ENCODE peak calls at places on chromosomes 2 and 18, in eight cellular contexts. P is breast epithelium, G is IMR-90, F is dorsolateral prefrontal cortex, R is spleen, H is A549, Z is PC-3, O is tibial artery. V is an unnamed sample.

GRCh38 chr2:149871091-149871885 is 283.7 kb upstream of the MMADHC start:
- DNase-seq in R (no peak), F (no peak), O (no peak), G (no peak), H (no peak), Z (no peak), P (no peak), V (no peak)

GRCh38 chr2:100242891-100243670 is 79.2 kb downstream of the LONRF2 start:
- DNase-seq in Z (peak; percentile 77), H (peak; percentile 43), G (peak; percentile 70), R (peak; percentile 90), O (peak; percentile 52), F (peak; percentile 62), P (peak; percentile 72), V (peak; percentile 81)

GRCh38 chr2:151091583-151091982 is 170.1 kb downstream of the RBM43 start:
- DNase-seq in G (peak; percentile 19), F (no peak), Z (no peak), H (no peak), R (no peak), O (no peak), P (no peak), V (no peak)

GRCh38 chr2:146003337-146003736 is 1483.4 kb upstream of the ZEB2 start:
- DNase-seq in R (no peak), G (no peak), O (no peak), F (no peak), Z (no peak), H (no peak), P (no peak), V (no peak)

GRCh38 chr2:19356545-19357382 is 1.7 kb downstream of the OSR1 start:
- DNase-seq in R (no peak), H (no peak), Z (no peak), F (no peak), P (no peak), G (peak; percentile 17), O (no peak), V (no peak)

GRCh38 chr2:69118609-69119008 is 105.6 kb downstream of the ANTXR1 start:
- DNase-seq in H (no peak), F (no peak), P (no peak), G (peak; percentile 54), Z (no peak), O (no peak), R (no peak), V (no peak)

GRCh38 chr2:103152556-103152955 is 390.7 kb downstream of the TMEM182 start:
- DNase-seq in H (no peak), G (no peak), P (no peak), R (no peak), O (no peak), F (no peak), Z (no peak), V (no peak)

GRCh38 chr2:60535392-60536312 is 17.8 kb downstream of the BCL11A start:
- DNase-seq in H (no peak), F (no peak), P (no peak), R (no peak), G (no peak), Z (no peak), O (no peak), V (no peak)

GRCh38 chr2:104026726-104027125 is 827.2 kb upstream of the POU3F3 start:
- DNase-seq in Z (no peak), O (no peak), P (no peak), H (no peak), F (peak; percentile 46), G (no peak), R (no peak), V (no peak)

GRCh38 chr18:9804517-9805104 is 81.2 kb upstream of the TXNDC2 start:
- DNase-seq in H (no peak), Z (peak; percentile 34), F (no peak), P (no peak), O (no peak), G (no peak), R (no peak), V (no peak)

GRCh38 chr2:234950730-234951385 is 959 bp upstream of the SH3BP4 start:
- DNase-seq in H (no peak), G (peak; percentile 64), P (no peak), Z (no peak), O (no peak), F (no peak), R (peak; percentile 67), V (no peak)

GRCh38 chr2:48912110-48912509 is 156.6 kb upstream of the LHCGR start:
- DNase-seq in F (no peak), G (no peak), H (no peak), R (no peak), O (no peak), Z (no peak), P (no peak), V (no peak)

GRCh38 chr2:171703574-171704347 is 16.5 kb downstream of the DYNC1I2 start:
- DNase-seq in Z (peak; percentile 57), H (peak; percentile 11), G (peak; percentile 56), R (no peak), F (no peak), O (no peak), P (no peak), V (no peak)

GRCh38 chr2:36800381-36800780 is 103.9 kb downstream of the VIT start:
- DNase-seq in P (no peak), F (peak; percentile 65), G (no peak), H (no peak), O (no peak), R (no peak), Z (no peak), V (no peak)

GRCh38 chr2:26164231-26164630 is 8.7 kb upstream of the GAREM2 start:
- DNase-seq in H (no peak), F (no peak), P (no peak), G (no peak), Z (no peak), O (no peak), R (no peak), V (no peak)

GRCh38 chr2:37350034-37350433 is 5.6 kb downstream of the QPCT start:
- DNase-seq in R (no peak), F (no peak), Z (peak; percentile 26), G (no peak), H (no peak), O (no peak), P (no peak), V (no peak)

GRCh38 chr2:47437287-47437686 is 34.3 kb downstream of the MSH2 start:
- DNase-seq in Z (peak; percentile 42), F (no peak), G (peak; percentile 47), R (no peak), H (peak; percentile 40), O (no peak), P (no peak), V (no peak)

GRCh38 chr2:106867231-106867943 is 18.6 kb downstream of the ST6GAL2 start:
- DNase-seq in H (no peak), P (no peak), O (no peak), F (no peak), G (no peak), Z (no peak), R (no peak), V (no peak)

GRCh38 chr2:184596819-184597411 is 1.4 kb upstream of the ZNF804A start:
- DNase-seq in Z (peak; percentile 80), H (no peak), F (no peak), R (no peak), P (no peak), O (no peak), G (peak; percentile 81), V (no peak)

GRCh38 chr18:68822926-68823325 is 25.0 kb downstream of the CCDC102B start:
- DNase-seq in R (no peak), F (no peak), P (no peak), G (no peak), O (no peak), Z (no peak), H (no peak), V (no peak)

GRCh38 chr18:9133225-9133624 is 3.4 kb upstream of the ANKRD12 start:
- DNase-seq in G (no peak), H (no peak), O (no peak), P (no peak), Z (peak; percentile 41), F (no peak), R (no peak), V (no peak)

GRCh38 chr18:59697236-59697932 is at the start of gene CCBE1:
- DNase-seq in F (peak; percentile 54), G (peak; percentile 71), P (peak; percentile 62), R (no peak), O (no peak), Z (peak; percentile 84), H (peak; percentile 42), V (no peak)

GRCh38 chr2:138676654-138677053 is 103.5 kb downstream of the NXPH2 start:
- DNase-seq in R (no peak), F (no peak), P (no peak), O (no peak), G (no peak), H (no peak), Z (peak; percentile 59), V (no peak)

GRCh38 chr2:25711641-25712369 is 38.4 kb upstream of the DTNB start:
- DNase-seq in F (no peak), Z (no peak), P (no peak), R (peak; percentile 31), O (no peak), G (no peak), H (no peak), V (no peak)

GRCh38 chr2:16031055-16031847 is 90.9 kb downstream of the MYCN start:
- DNase-seq in G (no peak), R (no peak), Z (no peak), H (no peak), F (peak; percentile 46), O (no peak), P (no peak), V (no peak)

GRCh38 chr2:10278029-10278762 is 24.5 kb upstream of the HPCAL1 start:
- DNase-seq in Z (no peak), F (peak; percentile 57), G (peak; percentile 42), R (peak; percentile 87), O (peak; percentile 80), P (no peak), H (no peak), V (no peak)
- TF ChIP-seq CTCF in Z (no peak), F (no peak), G (no peak), R (no peak), O (no peak), P (no peak), H (no peak), V (no peak)

GRCh38 chr18:42156266-42156665 is 201.2 kb downstream of the PIK3C3 start:
- DNase-seq in O (no peak), G (no peak), F (no peak), Z (no peak), P (no peak), H (no peak), R (no peak), V (no peak)
- H3K27ac ChIP-seq in O (no peak overlapping the region), G (no peak overlapping the region), F (no peak overlapping the region), Z (no peak overlapping the region), P (no peak overlapping the region), H (no peak overlapping the region), R (no peak overlapping the region), V (no peak overlapping the region)

GRCh38 chr2:29212009-29212408 is 96.8 kb downstream of the CLIP4 start:
- DNase-seq in G (no peak), F (no peak), R (peak; percentile 36), Z (no peak), O (no peak), P (no peak), H (no peak), V (no peak)
- TF ChIP-seq CTCF in G (no peak), F (no peak), R (no peak), Z (no peak), O (no peak), P (no peak), H (no peak), V (no peak)

DNA sequence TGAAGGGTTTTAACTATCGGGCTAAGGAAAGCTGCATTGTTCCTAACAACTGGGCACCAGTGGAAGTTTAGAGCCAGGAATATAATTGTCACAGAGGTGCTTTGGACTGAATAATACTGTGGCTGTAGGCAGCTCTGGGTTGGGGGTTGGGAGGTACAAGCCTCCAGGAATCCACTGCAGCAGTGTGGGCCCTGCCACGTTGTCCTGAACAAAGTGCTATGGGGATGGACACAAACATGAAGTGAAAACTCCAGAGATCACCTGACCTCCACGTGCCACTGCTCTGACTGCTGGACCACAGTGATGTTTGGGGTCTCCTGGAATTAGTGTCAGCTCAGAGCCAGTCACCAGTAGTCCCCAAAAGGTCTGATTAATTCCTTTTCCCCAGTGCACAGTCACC is 110.9 kb downstream of the BCL2 start:
- DNase-seq in P (no peak), Z (no peak), G (no peak), F (no peak), O (no peak), R (no peak), H (no peak), V (no peak)
- H3K27ac ChIP-seq in P (peak overlapping the region; percentile 33), Z (no peak overlapping the region), G (no peak overlapping the region), F (no peak overlapping the region), O (peak overlapping the region; percentile 44), R (no peak overlapping the region), H (no peak overlapping the region), V (no peak overlapping the region)